ENCODE peak calls at places on chromosomes 12 and 14, in four cellular contexts. X is activated B cell treated with CpG ODN at 0.5 μM for 24 hours, D is dorsolateral prefrontal cortex, V is HFFc6. S is an unnamed sample.

GRCh38 chr12:41552507-41553047 is 364.5 kb downstream of the PDZRN4 start:
- DNase-seq in X (no peak), D (no peak), V (no peak), S (no peak)

GRCh38 chr14:65728604-65729003 is 316.1 kb downstream of the FUT8 start:
- DNase-seq in X (no peak), D (no peak), V (no peak), S (no peak)

GRCh38 chr12:3964404-3964803 is 91.2 kb upstream of the PARP11 start:
- DNase-seq in X (no peak), D (no peak), V (no peak), S (no peak)

GRCh38 chr12:79895041-79895440 is 39.9 kb downstream of the PPP1R12A start:
- DNase-seq in X (no peak), D (no peak), V (no peak), S (no peak)

GRCh38 chr12:5988659-5989116 is 43.6 kb upstream of the ANO2 start:
- DNase-seq in X (peak), D (peak), V (peak), S (peak)

GRCh38 chr12:56084958-56085543 is 5.1 kb downstream of the ERBB3 start:
- DNase-seq in X (no peak), D (no peak), V (no peak), S (no peak)

GRCh38 chr14:105163040-105163742 is 5.4 kb downstream of the JAG2 start:
- DNase-seq in X (no peak), D (no peak), V (no peak), S (no peak)

GRCh38 chr12:115597157-115597712 is 680.3 kb downstream of the MED13L start:
- DNase-seq in X (no peak), D (no peak), V (peak), S (no peak)

GRCh38 chr12:117402363-117402762 is 40.9 kb upstream of the NOS1 start:
- DNase-seq in X (no peak), D (no peak), V (no peak), S (no peak)

GRCh38 chr14:78758333-78758732 is 588.2 kb downstream of the NRXN3 start:
- DNase-seq in X (no peak), D (no peak), V (peak), S (no peak)

GRCh38 chr14:88312262-88312661 is 10.8 kb downstream of the KCNK10 start:
- DNase-seq in X (no peak), D (no peak), V (no peak), S (no peak)

GRCh38 chr12:81896771-81897170 is 137.6 kb upstream of the PPFIA2 start:
- DNase-seq in X (no peak), D (no peak), V (no peak), S (no peak)

GRCh38 chr12:1847411-1847810 is 27.0 kb downstream of the LRTM2 start:
- DNase-seq in X (no peak), D (no peak), V (no peak), S (no peak)

GRCh38 chr12:117966511-117966910 is 2.3 kb downstream of the KSR2 start:
- DNase-seq in X (no peak), D (no peak), V (no peak), S (no peak)

GRCh38 chr14:28778718-28779117 is 12.1 kb downstream of the FOXG1 start:
- DNase-seq in X (no peak), D (no peak), V (no peak), S (no peak)

GRCh38 chr14:53399057-53399456 is 245.9 kb upstream of the DDHD1 start:
- DNase-seq in X (no peak), D (no peak), V (peak), S (no peak)

GRCh38 chr14:105418269-105419054 is 1.2 kb upstream of the MTA1 start:
- DNase-seq in X (no peak), D (no peak), V (no peak), S (no peak)

GRCh38 chr14:25108959-25109358 is 59.0 kb upstream of the STXBP6 start:
- DNase-seq in X (no peak), D (no peak), V (no peak), S (no peak)

GRCh38 chr14:95877633-95878032 is 1.0 kb downstream of the TUNAR start:
- DNase-seq in X (no peak), D (no peak), V (no peak), S (no peak)

GRCh38 chr14:23361320-23361719 is 3.7 kb downstream of the EFS start:
- DNase-seq in X (no peak), D (no peak), V (peak), S (no peak)

GRCh38 chr12:81450920-81451739 is 308.0 kb downstream of the PPFIA2 start:
- DNase-seq in X (no peak), D (no peak), V (peak), S (no peak)

GRCh38 chr14:78927261-78927660 is 757.1 kb downstream of the NRXN3 start:
- DNase-seq in X (no peak), D (no peak), V (no peak), S (no peak)

GRCh38 chr12:125137776-125138344 is 72.6 kb downstream of the AACS start:
- DNase-seq in X (no peak), D (no peak), V (no peak), S (no peak)

DNA sequence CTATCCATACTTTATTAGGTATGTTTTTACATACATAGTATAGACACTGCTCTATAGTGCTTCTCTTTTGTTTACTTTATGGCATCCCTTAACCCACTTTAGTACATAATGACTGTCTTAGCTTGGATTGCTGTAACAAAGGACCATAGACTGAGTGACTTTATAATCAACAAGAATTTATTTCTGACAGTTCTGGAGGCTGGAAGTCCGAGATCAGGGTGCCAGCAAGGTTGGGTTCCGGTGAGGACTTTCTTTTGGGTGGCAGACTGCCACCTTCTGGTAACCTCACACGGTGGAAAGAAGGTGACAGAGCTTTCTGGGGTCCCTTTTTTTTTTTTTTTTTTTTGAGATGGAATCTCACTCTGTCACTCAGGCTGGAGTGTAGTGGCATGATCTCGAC is 48.6 kb upstream of the PPM1H start:
- DNase-seq in X (no peak), D (no peak), V (no peak), S (no peak)
- TF ChIP-seq CTCF in X (no peak), D (peak), V (peak), S (no peak)

GRCh38 chr12:64077922-64078321 is 144.2 kb downstream of the KICS2 start:
- DNase-seq in X (no peak), D (no peak), V (peak), S (no peak)
- TF ChIP-seq CTCF in X (no peak), D (peak), V (peak), S (peak)

GRCh38 chr12:88113871-88114270 is 28.0 kb downstream of the CEP290 start:
- DNase-seq in X (no peak), D (no peak), V (peak), S (no peak)

GRCh38 chr12:88108021-88108420 is 33.9 kb downstream of the CEP290 start:
- DNase-seq in X (no peak), D (no peak), V (peak), S (no peak)

DNA sequence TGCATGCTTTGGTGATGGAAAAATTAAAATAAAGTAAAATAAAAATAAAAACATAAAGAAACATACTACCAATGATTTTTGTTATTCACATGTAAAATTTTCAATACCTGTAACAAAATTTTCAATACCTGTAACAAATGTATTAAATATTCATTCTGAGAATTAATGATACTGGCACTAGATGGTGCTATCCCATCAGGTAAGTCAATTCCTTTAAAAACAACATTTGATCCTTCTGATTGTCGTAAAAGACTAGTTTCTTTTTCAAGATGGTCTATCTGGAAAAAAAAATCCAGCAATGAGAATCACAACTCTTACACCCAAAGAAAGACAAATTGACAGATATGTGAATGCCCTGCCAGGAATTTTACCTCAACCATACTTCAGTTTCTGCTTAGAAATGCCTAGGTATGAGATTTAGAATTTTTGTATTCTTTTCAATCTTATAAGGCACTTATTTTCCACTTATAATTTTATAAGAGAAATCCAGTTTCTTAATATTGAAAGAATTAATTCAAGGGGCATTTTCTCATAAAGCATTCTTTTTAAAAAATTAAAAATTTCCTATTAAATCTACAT is 30.7 kb downstream of the CEP290 start:
- DNase-seq in X (no peak), D (no peak), V (peak), S (no peak)
- TF ChIP-seq CTCF in X (no peak), D (peak), V (peak), S (peak)

GRCh38 chr12:69633061-69633460 is 22.4 kb upstream of the LRRC10 start:
- DNase-seq in X (no peak), D (no peak), V (no peak), S (no peak)
- TF ChIP-seq CTCF in X (no peak), D (no peak), V (peak), S (peak)

GRCh38 chr12:31702047-31702446 is 26.8 kb downstream of the AMN1 start:
- DNase-seq in X (no peak), D (no peak), V (peak), S (no peak)
- TF ChIP-seq CTCF in X (no peak), D (no peak), V (peak), S (no peak)

DNA sequence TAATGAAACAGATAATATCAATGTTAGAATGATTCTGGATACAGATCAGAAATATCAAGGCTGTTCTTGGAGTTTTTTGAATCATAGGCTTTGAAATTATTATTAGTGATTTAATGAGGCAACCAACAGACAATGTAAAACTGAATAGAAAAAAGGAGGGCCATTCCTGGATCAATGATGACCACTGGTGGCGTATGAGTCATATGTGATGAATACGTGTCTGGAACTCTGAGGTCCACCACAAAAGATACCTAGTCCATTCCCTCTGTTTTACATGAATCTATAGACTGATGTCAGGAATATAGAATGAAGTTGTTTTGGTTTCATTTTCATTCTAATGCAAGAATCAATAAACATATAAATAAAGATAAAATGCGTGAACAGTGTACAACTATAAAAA is 78.3 kb upstream of the RTL1 start:
- DNase-seq in X (no peak), D (no peak), V (peak), S (no peak)
- TF ChIP-seq CTCF in X (no peak), D (no peak), V (no peak), S (no peak)

GRCh38 chr14:58826845-58827686 is 189.3 kb downstream of the DACT1 start:
- DNase-seq in X (no peak), D (no peak), V (no peak), S (no peak)
- TF ChIP-seq CTCF in X (no peak), D (no peak), V (peak), S (peak)

GRCh38 chr12:113647048-113647447 is 175.4 kb upstream of the LHX5 start:
- DNase-seq in X (no peak), D (no peak), V (no peak), S (no peak)
- TF ChIP-seq CTCF in X (no peak), D (peak), V (peak), S (peak)

GRCh38 chr12:90945070-90945649 is 9.8 kb downstream of the CCER1 start:
- DNase-seq in X (no peak), D (no peak), V (peak), S (no peak)
- TF ChIP-seq CTCF in X (no peak), D (peak), V (peak), S (peak)

S was measured in type B pancreatic cell.